ENCODE peak calls at places on chromosomes 1 and 21, in six cellular contexts. R is neural progenitor cell, O is fibroblast of lung, N is brain microvascular endothelial cell, I is A549, F is cardiac fibroblast. M is an unnamed sample.

GRCh38 chr1:33050221-33051076 is 13.8 kb upstream of the AK2 start:
- DNase-seq in R (no peak), I (peak), F (peak), O (peak), N (peak), M (peak)

GRCh38 chr1:167059045-167059728 is 31.0 kb downstream of the GPA33 start:
- DNase-seq in F (peak), R (peak), I (peak), O (peak), N (peak), M (no peak)

GRCh38 chr1:229554886-229555621 is 3.5 kb downstream of the ABCB10 start:
- DNase-seq in I (no peak), N (no peak), R (no peak), O (no peak), F (no peak), M (no peak)

GRCh38 chr1:118148034-118148433 is 37.0 kb downstream of the SPAG17 start:
- DNase-seq in O (peak), I (no peak), F (peak), R (no peak), N (peak), M (no peak)

GRCh38 chr1:245298781-245299180 is 144.0 kb downstream of the KIF26B start:
- DNase-seq in I (no peak), O (peak), F (peak), R (no peak), N (no peak), M (peak)

GRCh38 chr1:14143777-14144176 is 443.8 kb downstream of the PRDM2 start:
- DNase-seq in R (no peak), F (no peak), N (no peak), I (no peak), O (no peak), M (no peak)

GRCh38 chr1:92480813-92481597 is 5.7 kb downstream of the GFI1 start:
- DNase-seq in O (no peak), F (no peak), I (no peak), N (no peak), R (peak), M (no peak)

GRCh38 chr21:42642219-42642745 is 11.1 kb upstream of the PDE9A start:
- DNase-seq in I (no peak), F (no peak), O (no peak), N (no peak), R (no peak), M (no peak)

GRCh38 chr1:182841368-182841988 is 2.3 kb downstream of the DHX9 start:
- DNase-seq in O (peak), I (peak), F (peak), R (peak), N (peak), M (no peak)

GRCh38 chr1:209266590-209267172 is 316.8 kb upstream of the CAMK1G start:
- DNase-seq in F (no peak), R (no peak), O (peak), I (peak), N (no peak), M (no peak)

GRCh38 chr1:42146916-42147320 is 6.3 kb upstream of the GUCA2B start:
- DNase-seq in F (peak), N (peak), R (peak), O (peak), I (peak), M (no peak)

GRCh38 chr21:44259082-44259705 is 2.5 kb downstream of the DNMT3L start:
- DNase-seq in O (peak), I (no peak), N (no peak), F (peak), R (no peak), M (no peak)

GRCh38 chr1:5651964-5652751 is 340.1 kb downstream of the NPHP4 start:
- DNase-seq in I (no peak), F (no peak), O (no peak), N (no peak), R (peak), M (no peak)

GRCh38 chr1:101992816-101993575 is 3.7 kb downstream of the OLFM3 start:
- DNase-seq in N (no peak), O (no peak), I (no peak), F (no peak), R (no peak), M (no peak)

GRCh38 chr1:56877973-56878372 is 23.4 kb downstream of the C8A start:
- DNase-seq in I (no peak), R (no peak), O (no peak), F (peak), N (no peak), M (no peak)

GRCh38 chr1:56868761-56869160 is 14.2 kb downstream of the C8A start:
- DNase-seq in I (no peak), R (no peak), N (no peak), O (peak), F (no peak), M (no peak)

GRCh38 chr1:56872597-56872996 is 18.0 kb downstream of the C8A start:
- DNase-seq in R (no peak), N (no peak), O (peak), I (no peak), F (peak), M (no peak)

GRCh38 chr1:56873213-56873612 is 18.6 kb downstream of the C8A start:
- DNase-seq in R (no peak), N (no peak), I (no peak), O (no peak), F (no peak), M (no peak)

DNA sequence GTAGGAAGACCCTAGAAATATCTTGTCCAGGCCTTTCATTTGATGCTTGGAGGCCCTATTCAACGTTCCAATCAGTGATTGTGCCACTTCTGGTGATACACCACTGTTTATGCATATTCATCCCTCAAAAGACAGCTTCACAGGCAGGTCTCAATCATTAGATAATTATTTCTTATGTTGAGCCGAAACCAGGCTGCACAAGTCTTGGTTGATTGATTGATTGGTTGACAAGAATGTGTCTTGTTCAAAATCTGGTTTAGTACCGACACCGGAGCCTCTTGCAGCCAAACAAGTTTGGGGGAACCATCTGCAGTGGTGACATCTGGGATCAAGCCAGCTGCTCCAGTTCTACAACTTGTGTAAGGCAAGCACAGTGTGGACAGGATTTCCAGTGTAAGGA is 20.1 kb downstream of the C8A start:
- DNase-seq in N (no peak), F (no peak), O (no peak), I (no peak), R (no peak), M (no peak)
- H3K4me3 ChIP-seq in N (no peak), F (no peak), O (no peak), I (no peak), R (no peak), M (no peak)

DNA sequence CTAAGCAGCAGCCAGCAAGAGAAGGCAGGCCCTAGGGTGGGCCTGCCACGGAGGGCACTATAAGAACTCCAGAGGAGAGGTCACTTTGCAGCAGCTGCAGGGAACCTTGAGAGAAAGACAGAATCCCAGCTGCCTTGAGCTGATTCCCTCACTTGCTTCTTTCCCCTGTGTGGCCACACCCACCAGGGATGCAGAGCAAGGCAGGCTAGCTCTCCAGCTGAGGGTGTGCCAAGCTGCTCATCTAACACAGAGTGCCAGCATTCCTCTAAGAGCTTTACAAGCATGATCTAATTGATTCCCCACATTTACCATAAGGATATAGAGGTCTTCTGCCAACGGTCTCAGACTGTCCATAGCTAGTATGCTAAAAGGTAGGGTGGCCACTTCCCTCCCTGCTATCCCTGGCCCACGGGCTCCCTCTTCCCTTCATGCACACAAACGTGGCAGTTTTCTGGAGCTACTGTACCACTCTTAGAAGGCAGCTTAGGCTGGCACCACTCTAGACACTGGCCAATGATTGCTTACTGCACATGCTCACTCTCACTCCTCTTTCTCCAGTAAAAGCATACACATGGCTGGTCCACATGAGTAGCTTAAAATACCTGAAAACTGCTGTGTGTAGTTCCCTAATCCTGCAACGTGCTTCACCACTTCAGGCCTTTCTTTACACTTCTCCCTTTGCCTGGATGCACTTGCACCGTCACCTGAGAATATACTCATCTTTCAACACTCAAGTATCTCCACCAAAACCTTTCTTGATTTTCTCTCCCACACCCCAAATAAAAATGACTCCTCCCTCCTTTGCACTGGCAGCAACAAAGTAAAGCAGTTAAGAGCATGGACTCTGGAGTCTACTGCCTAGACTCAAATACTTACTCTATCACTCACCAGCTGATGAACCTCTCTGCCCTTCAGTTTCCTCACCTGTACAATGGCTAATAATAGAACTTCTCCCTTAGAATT is 57.7 kb downstream of the DMAP1 start:
- DNase-seq in F (no peak), N (no peak), R (no peak), O (no peak), I (no peak), M (no peak)
- TF ChIP-seq CTCF in F (no peak), N (no peak), R (no peak), O (no peak), I (no peak), M (no peak)

DNA sequence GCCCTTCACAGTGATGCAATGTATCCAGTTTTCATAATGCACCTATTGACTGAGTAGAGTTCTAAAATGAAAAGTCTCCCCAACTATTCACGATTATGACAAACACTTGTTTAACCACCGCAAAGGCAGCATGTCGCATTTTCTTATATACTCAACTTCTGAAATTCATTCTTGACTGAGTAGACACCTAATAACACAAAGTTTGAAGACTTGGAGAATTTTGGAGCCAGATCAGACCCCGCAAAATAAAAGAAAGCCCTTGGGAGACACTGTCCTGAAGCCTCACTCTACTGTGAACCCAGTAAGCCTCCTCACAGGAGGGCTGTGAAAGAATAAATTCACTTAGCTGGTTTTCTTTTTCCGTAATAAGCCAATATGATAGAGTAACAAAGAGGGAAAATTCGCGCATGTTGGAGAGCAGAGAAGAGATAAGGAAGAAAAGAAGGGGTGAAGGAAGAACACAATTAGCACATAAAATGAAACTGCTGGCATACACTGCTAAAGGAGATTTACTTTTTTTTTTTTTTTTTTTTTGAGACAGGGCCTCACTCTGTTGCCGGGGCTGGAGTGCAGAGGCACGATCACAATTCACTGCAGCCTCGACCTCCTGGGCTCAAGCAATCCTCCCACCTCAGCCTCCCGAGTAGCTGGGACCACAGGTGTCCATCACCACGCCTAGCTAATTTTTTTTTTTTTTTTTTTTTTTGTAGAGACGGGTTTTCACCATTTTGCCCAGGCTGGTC is 492 bp upstream of the COLGALT2 start:
- DNase-seq in N (no peak), O (no peak), F (no peak), I (no peak), R (no peak), M (no peak)
- H3K4me3 ChIP-seq in N (peak), O (peak), F (no peak), I (peak), R (peak), M (no peak)

DNA sequence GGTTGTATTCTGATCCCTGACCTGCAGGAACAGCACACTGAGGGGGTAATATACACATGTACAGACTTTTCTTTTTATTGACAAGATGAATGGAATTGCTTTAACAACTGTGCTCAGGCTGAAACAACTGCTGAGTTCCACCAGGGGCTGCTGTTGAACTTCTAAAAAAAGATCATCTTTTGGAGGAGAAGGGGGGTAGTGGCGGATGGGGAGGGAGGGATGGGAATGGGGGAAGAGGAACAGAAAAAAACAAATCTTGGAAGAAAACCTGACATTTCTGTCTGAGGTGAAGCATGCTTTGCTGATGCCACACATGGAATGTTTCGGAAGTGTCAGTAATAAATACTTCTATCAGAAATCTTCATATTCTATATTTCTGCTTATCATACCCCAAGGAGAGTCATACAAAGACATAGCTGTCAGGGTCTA is 75.0 kb downstream of the RWDD3 start:
- DNase-seq in F (peak), R (peak), O (peak), N (peak), I (peak), M (no peak)
- TF ChIP-seq CTCF in F (peak), R (peak), O (peak), N (peak), I (peak), M (peak)

DNA sequence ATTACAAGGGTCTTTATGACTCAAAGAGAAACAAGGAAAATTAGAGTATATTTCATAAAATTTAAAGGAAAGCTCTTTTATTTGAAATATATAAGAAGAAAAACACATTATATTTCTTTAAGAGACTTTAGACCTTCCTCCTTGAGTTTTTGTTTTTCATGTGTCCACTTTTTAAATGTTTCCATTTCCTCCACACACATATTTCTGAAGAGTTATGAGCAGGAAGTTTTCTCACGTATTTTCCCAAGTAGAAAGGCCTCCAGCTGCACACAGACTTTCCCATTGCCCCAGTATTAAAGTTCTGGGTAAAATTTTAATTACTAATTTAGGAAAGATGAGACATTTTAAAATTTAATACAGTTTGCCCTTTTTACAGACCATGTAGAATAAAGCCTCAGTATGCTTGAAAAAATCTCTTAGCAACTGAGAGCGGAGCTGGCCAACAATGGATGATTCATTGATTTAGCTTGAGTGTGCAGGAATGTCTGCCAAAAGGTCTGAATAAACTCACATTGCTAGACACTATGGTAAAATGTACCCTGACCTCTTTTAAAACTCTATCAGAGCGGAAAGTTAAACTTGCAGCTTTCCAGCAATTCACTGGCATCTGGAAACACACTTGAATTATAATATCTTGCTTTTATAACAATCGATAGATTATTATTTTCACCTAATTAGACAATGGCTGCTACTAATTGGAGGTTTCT is 57.9 kb downstream of the DDAH1 start:
- DNase-seq in F (peak), O (peak), I (peak), N (peak), R (no peak), M (peak)
- H3K4me3 ChIP-seq in F (no peak), O (peak), I (peak), N (no peak), R (no peak), M (peak)

DNA sequence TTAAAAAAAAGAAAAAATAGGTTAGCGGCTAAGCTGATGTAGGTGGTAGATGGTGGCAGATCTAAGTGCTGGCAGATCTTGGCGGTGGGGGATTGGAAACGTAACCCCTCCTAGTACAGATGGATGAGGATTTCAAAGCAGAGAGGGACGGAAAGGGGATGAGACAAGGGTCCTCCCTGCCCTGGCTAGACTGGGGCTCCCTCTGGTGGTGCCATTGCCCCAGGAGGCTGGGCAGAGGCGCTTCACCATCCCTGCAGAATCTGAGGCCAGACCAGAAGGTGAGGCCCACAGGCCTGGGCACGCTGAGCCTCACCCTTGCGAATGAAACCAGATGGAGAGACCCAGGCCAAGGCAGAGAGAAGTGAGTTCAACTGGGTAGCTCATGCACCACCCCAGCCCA is 7.0 kb upstream of the PLEKHA6 start:
- DNase-seq in O (no peak), R (peak), I (peak), F (no peak), N (no peak), M (no peak)
- TF ChIP-seq CTCF in O (peak), R (peak), I (peak), F (peak), N (peak), M (peak)

DNA sequence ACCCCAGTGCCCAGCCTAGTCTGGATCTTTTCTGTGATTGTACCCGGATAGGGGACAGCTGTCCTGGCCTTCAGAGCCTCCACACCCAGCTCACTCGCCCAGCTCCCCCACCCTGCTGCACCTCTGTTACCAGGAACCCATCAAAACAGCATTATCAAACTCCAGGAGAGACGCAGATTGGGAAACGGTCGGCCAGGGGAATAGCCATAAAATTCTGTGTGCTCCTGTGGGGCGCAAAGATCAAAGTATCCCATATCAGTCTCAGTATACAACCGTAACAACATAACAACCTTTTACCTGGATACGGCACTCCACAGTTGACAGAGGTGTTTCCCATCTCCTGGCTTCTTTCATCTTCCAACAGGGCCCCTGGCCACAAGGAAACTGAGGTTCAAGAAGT is 8.4 kb upstream of the EPHB2 start:
- DNase-seq in O (no peak), F (no peak), N (no peak), R (no peak), I (no peak), M (no peak)
- H3K4me3 ChIP-seq in O (no peak), F (no peak), N (no peak), R (no peak), I (no peak), M (no peak)

DNA sequence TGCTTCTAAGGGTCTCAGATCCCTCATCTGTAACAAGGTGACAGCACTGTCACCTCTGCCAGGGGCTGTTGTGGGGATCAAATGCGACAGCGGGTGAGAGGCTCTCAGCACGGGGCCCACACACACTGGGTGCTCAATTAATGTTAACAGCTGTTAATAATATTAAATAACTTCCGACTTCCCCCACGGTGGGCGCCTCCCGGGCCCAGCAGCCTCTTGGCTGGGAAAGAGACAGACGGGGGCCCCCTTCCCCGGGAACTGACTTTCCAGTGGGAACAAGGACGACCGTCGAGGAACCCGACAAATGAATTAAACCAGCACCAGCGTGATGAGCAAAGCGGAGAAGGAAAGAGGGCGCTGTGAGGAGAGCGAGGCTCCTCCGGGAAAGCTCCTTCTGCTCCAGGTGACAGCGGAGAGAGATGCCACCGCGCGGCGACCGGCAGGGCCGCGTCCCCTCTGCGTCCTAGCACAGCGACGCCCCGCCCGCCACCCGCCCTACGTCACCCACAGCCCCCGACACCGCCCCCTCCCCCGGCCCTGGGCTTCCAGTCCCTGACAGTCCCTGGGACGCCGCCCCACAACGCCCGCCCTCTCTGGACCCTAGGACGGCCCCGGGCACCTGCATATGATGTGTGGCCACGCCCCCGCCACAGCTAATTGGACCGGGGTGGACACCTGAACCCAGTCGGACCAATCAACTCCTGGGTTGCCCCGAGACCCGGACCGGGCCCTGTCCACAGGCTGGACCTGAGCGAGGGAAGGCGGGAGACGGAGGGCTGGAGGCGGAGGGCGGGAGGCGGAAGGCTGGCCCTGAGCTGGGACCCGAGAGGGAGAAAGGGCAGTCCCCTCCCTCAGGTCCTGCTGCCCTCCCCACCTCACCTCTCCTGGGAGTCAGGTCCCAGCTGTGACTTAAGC is 38.2 kb downstream of the MATN1 start:
- DNase-seq in I (peak), F (no peak), N (no peak), R (peak), O (no peak), M (no peak)
- TF ChIP-seq CTCF in I (no peak), F (no peak), N (no peak), R (peak), O (no peak), M (no peak)

GRCh38 chr21:38811257-38811656 is 5.5 kb downstream of the ETS2 start:
- DNase-seq in O (peak), I (peak), F (peak), N (peak), R (no peak), M (peak)
- H3K4me3 ChIP-seq in O (peak), I (peak), F (no peak), N (no peak), R (no peak), M (no peak)

M was measured in BJ.